ENCODE peak calls at places on chromosomes 13 and 19, in four cellular contexts. One of them, this sample, is unnamed.

GRCh38 chr19:46907880-46908279 is 47.1 kb downstream of the ARHGAP35 start:
- DNase-seq in foreskin fibroblast: no peak
- DNase-seq in left lung: no peak
- DNase-seq in H54: no peak
- DNase-seq in this sample: no peak

GRCh38 chr13:99610702-99611289 is 109.5 kb downstream of the TM9SF2 start:
- DNase-seq in left lung: no peak
- DNase-seq in foreskin fibroblast: no peak
- DNase-seq in H54: no peak
- DNase-seq in this sample: no peak

GRCh38 chr13:65606622-65607021 is 1623.5 kb downstream of the PCDH9 start:
- DNase-seq in H54: no peak
- DNase-seq in foreskin fibroblast: no peak
- DNase-seq in left lung: no peak
- DNase-seq in this sample: no peak

GRCh38 chr19:13008926-13009787 is 13.9 kb downstream of the NFIX start:
- DNase-seq in foreskin fibroblast: no peak
- DNase-seq in left lung: peak; percentile 66
- DNase-seq in H54: no peak
- DNase-seq in this sample: no peak

GRCh38 chr19:49403404-49404187 is 15.5 kb downstream of the KASH5 start:
- DNase-seq in H54: no peak
- DNase-seq in left lung: no peak
- DNase-seq in foreskin fibroblast: no peak
- DNase-seq in this sample: no peak

GRCh38 chr13:106246817-106247216 is 288.6 kb downstream of the EFNB2 start:
- DNase-seq in H54: no peak
- DNase-seq in left lung: no peak
- DNase-seq in foreskin fibroblast: no peak
- DNase-seq in this sample: no peak

GRCh38 chr13:89490661-89491060 is 1819.5 kb downstream of the SLITRK5 start:
- DNase-seq in H54: no peak
- DNase-seq in foreskin fibroblast: no peak
- DNase-seq in left lung: no peak
- DNase-seq in this sample: no peak

GRCh38 chr13:92938481-92939020 is 288.1 kb upstream of the GPC6 start:
- DNase-seq in foreskin fibroblast: no peak
- DNase-seq in left lung: no peak
- DNase-seq in H54: no peak
- DNase-seq in this sample: no peak

GRCh38 chr13:43021926-43022670 is 1.3 kb upstream of the DNAJC15 start:
- DNase-seq in foreskin fibroblast: no peak
- DNase-seq in H54: no peak
- DNase-seq in left lung: no peak
- DNase-seq in this sample: no peak